ENCODE peak calls at places on chromosomes 5 and 9, in seven cellular contexts. X is MM.1S, L is H9, Z is GOT3, Y is breast epithelium, B is LNCaP clone FGC, N is right atrium auricular region. S is an unnamed sample.

GRCh38 chr9:108703414-108703813 is 152.4 kb downstream of the ACTL7B start:
- DNase-seq in B (no peak), N (no peak), L (no peak), Y (no peak), X (no peak), Z (no peak), S (no peak)

GRCh38 chr9:1013018-1013417 is 36.6 kb downstream of the DMRT3 start:
- DNase-seq in Y (no peak), X (no peak), Z (no peak), N (no peak), B (no peak), L (no peak), S (no peak)

GRCh38 chr5:59149271-59149670 is 566.4 kb downstream of the RAB3C start:
- DNase-seq in X (no peak), N (no peak), L (no peak), Z (no peak), B (no peak), Y (no peak), S (no peak)

GRCh38 chr5:53291528-53291927 is 182.0 kb upstream of the MOCS2 start:
- DNase-seq in N (no peak), Z (no peak), X (no peak), L (no peak), Y (no peak), B (no peak), S (no peak)

GRCh38 chr9:36289836-36290435 is 31.7 kb upstream of the GNE start:
- DNase-seq in B (no peak), Z (no peak), L (no peak), Y (no peak), N (no peak), X (no peak), S (no peak)

GRCh38 chr5:172630961-172631360 is 10.1 kb upstream of the NEURL1B start:
- DNase-seq in L (peak), Y (no peak), Z (no peak), X (no peak), N (no peak), B (no peak), S (no peak)

GRCh38 chr5:160930361-160930760 is 78.3 kb upstream of the ATP10B start:
- DNase-seq in L (peak), N (no peak), Y (no peak), B (no peak), Z (no peak), X (no peak), S (no peak)

GRCh38 chr5:43305948-43306563 is 7.2 kb downstream of the HMGCS1 start:
- DNase-seq in Z (no peak), X (peak), Y (no peak), B (peak), L (no peak), N (no peak), S (peak)

GRCh38 chr5:75890546-75890945 is 173.3 kb upstream of the POC5 start:
- DNase-seq in Y (no peak), B (no peak), L (no peak), Z (no peak), N (no peak), X (no peak), S (no peak)

GRCh38 chr9:129613520-129614175 is 7.3 kb downstream of the C9orf50 start:
- DNase-seq in Z (no peak), Y (no peak), B (no peak), N (no peak), L (no peak), X (no peak), S (no peak)

GRCh38 chr5:17258429-17258828 is 41.0 kb downstream of the BASP1 start:
- DNase-seq in Y (no peak), B (no peak), N (no peak), L (no peak), X (no peak), Z (no peak), S (no peak)

GRCh38 chr5:37966291-37966690 is 126.5 kb upstream of the GDNF start:
- DNase-seq in L (no peak), Y (no peak), Z (no peak), X (no peak), N (no peak), B (no peak), S (no peak)

GRCh38 chr5:144028644-144029043 is 141.8 kb downstream of the YIPF5 start:
- DNase-seq in L (no peak), B (peak), X (no peak), Z (no peak), Y (no peak), N (no peak), S (peak)

GRCh38 chr5:74648835-74649286 is 8.3 kb upstream of the ENC1 start:
- DNase-seq in Y (no peak), N (no peak), Z (no peak), X (peak), B (no peak), L (no peak), S (no peak)

GRCh38 chr5:171492781-171493180 is 73.3 kb downstream of the FGF18 start:
- DNase-seq in L (peak), X (no peak), N (no peak), B (no peak), Z (no peak), Y (no peak), S (no peak)

GRCh38 chr9:123059472-123060220 is 26.2 kb downstream of the GPR21 start:
- DNase-seq in B (no peak), Z (no peak), L (no peak), N (no peak), Y (no peak), X (no peak), S (no peak)

GRCh38 chr9:34558341-34558740 is 31.2 kb downstream of the CNTFR start:
- DNase-seq in N (no peak), Z (no peak), X (no peak), B (no peak), L (no peak), Y (no peak), S (no peak)

GRCh38 chr9:132828201-132828770 is 49.8 kb downstream of the AK8 start:
- DNase-seq in Y (no peak), B (no peak), N (no peak), L (no peak), Z (no peak), X (peak), S (no peak)

GRCh38 chr9:113929634-113930092 is 53.6 kb downstream of the ZNF618 start:
- DNase-seq in B (no peak), Y (no peak), X (no peak), N (no peak), Z (no peak), L (no peak), S (peak)

GRCh38 chr5:83299353-83299752 is 172.2 kb upstream of the VCAN start:
- DNase-seq in N (no peak), Y (no peak), L (no peak), X (no peak), Z (no peak), B (no peak), S (no peak)

GRCh38 chr5:179873711-179874110 is 15.1 kb upstream of the MRNIP start:
- DNase-seq in L (no peak), N (no peak), B (no peak), Z (no peak), X (no peak), Y (no peak), S (no peak)

GRCh38 chr5:177116631-177117373 is 16.8 kb upstream of the NSD1 start:
- DNase-seq in Y (peak), L (peak), Z (peak), X (no peak), N (peak), B (no peak), S (no peak)

GRCh38 chr5:117788596-117788995 is 1199.8 kb downstream of the DTWD2 start:
- DNase-seq in N (no peak), Y (no peak), L (no peak), Z (no peak), B (no peak), X (no peak), S (no peak)

S was measured in HTR-8/SVneo.